ENCODE peak calls at places on chromosomes 6 and 20, in seven cellular contexts. One of them, this sample, is unnamed. For H3K36me3 and H3K4me1, the result is how much of the 10 kb centered on the place peaks cover.

GRCh38 chr20:51811040-51811351 is 8.7 kb upstream of the SALL4 start:
- DNase-seq in CD8-positive, alpha-beta memory T cell: no peak
- DNase-seq in fibroblast of lung: no peak
- DNase-seq in hepatocyte: peak
- DNase-seq in H1: no peak
- DNase-seq in CD8-positive, alpha-beta T cell: no peak
- DNase-seq in NT2/D1: no peak
- DNase-seq in this sample: no peak

GRCh38 chr6:47729019-47729418 is 30.6 kb downstream of the ADGRF4 start:
- DNase-seq in H1: no peak
- DNase-seq in NT2/D1: no peak
- DNase-seq in fibroblast of lung: peak
- DNase-seq in CD8-positive, alpha-beta T cell: no peak
- DNase-seq in hepatocyte: no peak
- DNase-seq in CD8-positive, alpha-beta memory T cell: no peak
- DNase-seq in this sample: no peak

GRCh38 chr6:16334671-16335070 is 96.3 kb downstream of the GMPR start:
- DNase-seq in NT2/D1: no peak
- DNase-seq in hepatocyte: peak
- DNase-seq in fibroblast of lung: peak
- DNase-seq in CD8-positive, alpha-beta T cell: no peak
- DNase-seq in CD8-positive, alpha-beta memory T cell: no peak
- DNase-seq in H1: no peak
- DNase-seq in this sample: no peak

GRCh38 chr20:63254237-63254535 is at the start of gene NKAIN4:
- DNase-seq in hepatocyte: no peak
- DNase-seq in H1: no peak
- DNase-seq in CD8-positive, alpha-beta T cell: no peak
- DNase-seq in NT2/D1: no peak
- DNase-seq in CD8-positive, alpha-beta memory T cell: no peak
- DNase-seq in fibroblast of lung: no peak
- DNase-seq in this sample: no peak

GRCh38 chr6:52361347-52361944 is 505 bp upstream of the PAQR8 start:
- DNase-seq in CD8-positive, alpha-beta memory T cell: peak
- DNase-seq in H1: no peak
- DNase-seq in fibroblast of lung: peak
- DNase-seq in NT2/D1: no peak
- DNase-seq in CD8-positive, alpha-beta T cell: peak
- DNase-seq in hepatocyte: peak
- DNase-seq in this sample: no peak

GRCh38 chr20:36792422-36792821 is 18.9 kb upstream of the DSN1 start:
- DNase-seq in CD8-positive, alpha-beta memory T cell: no peak
- DNase-seq in H1: no peak
- DNase-seq in fibroblast of lung: peak
- DNase-seq in NT2/D1: peak
- DNase-seq in CD8-positive, alpha-beta T cell: no peak
- DNase-seq in hepatocyte: peak
- DNase-seq in this sample: peak

GRCh38 chr6:157518399-157519250 is 137.6 kb downstream of the ZDHHC14 start:
- DNase-seq in H1: no peak
- DNase-seq in CD8-positive, alpha-beta T cell: no peak
- DNase-seq in hepatocyte: no peak
- DNase-seq in CD8-positive, alpha-beta memory T cell: no peak
- DNase-seq in NT2/D1: no peak
- DNase-seq in fibroblast of lung: no peak
- DNase-seq in this sample: no peak

GRCh38 chr6:89138173-89138572 is 7.7 kb upstream of the PM20D2 start:
- DNase-seq in CD8-positive, alpha-beta memory T cell: no peak
- DNase-seq in hepatocyte: no peak
- DNase-seq in fibroblast of lung: no peak
- DNase-seq in CD8-positive, alpha-beta T cell: no peak
- DNase-seq in H1: no peak
- DNase-seq in NT2/D1: no peak
- DNase-seq in this sample: no peak

GRCh38 chr6:163718537-163718936 is 304.0 kb downstream of the QKI start:
- DNase-seq in fibroblast of lung: no peak
- DNase-seq in CD8-positive, alpha-beta T cell: no peak
- DNase-seq in NT2/D1: no peak
- DNase-seq in H1: no peak
- DNase-seq in hepatocyte: no peak
- DNase-seq in CD8-positive, alpha-beta memory T cell: no peak
- DNase-seq in this sample: no peak

GRCh38 chr6:109295109-109295765 is 87.0 kb downstream of the CD164 start:
- DNase-seq in CD8-positive, alpha-beta memory T cell: no peak
- DNase-seq in CD8-positive, alpha-beta T cell: no peak
- DNase-seq in NT2/D1: no peak
- DNase-seq in fibroblast of lung: no peak
- DNase-seq in H1: no peak
- DNase-seq in hepatocyte: no peak
- DNase-seq in this sample: no peak

GRCh38 chr20:362271-363254 is 15.7 kb downstream of the NRSN2 start:
- DNase-seq in H1: no peak
- DNase-seq in hepatocyte: peak
- DNase-seq in CD8-positive, alpha-beta T cell: no peak
- DNase-seq in NT2/D1: no peak
- DNase-seq in fibroblast of lung: peak
- DNase-seq in CD8-positive, alpha-beta memory T cell: peak
- DNase-seq in this sample: no peak

GRCh38 chr20:13819885-13820645 is 35.2 kb downstream of the NDUFAF5 start:
- DNase-seq in hepatocyte: peak
- DNase-seq in NT2/D1: peak
- DNase-seq in fibroblast of lung: peak
- DNase-seq in CD8-positive, alpha-beta T cell: no peak
- DNase-seq in H1: no peak
- DNase-seq in CD8-positive, alpha-beta memory T cell: no peak
- DNase-seq in this sample: peak

GRCh38 chr6:168089186-168090063 is 10.4 kb upstream of the FRMD1 start:
- DNase-seq in fibroblast of lung: no peak
- DNase-seq in H1: no peak
- DNase-seq in CD8-positive, alpha-beta memory T cell: peak
- DNase-seq in CD8-positive, alpha-beta T cell: no peak
- DNase-seq in NT2/D1: no peak
- DNase-seq in hepatocyte: no peak
- DNase-seq in this sample: no peak

GRCh38 chr20:48012401-48012974 is 227.2 kb upstream of the SULF2 start:
- DNase-seq in H1: no peak
- DNase-seq in CD8-positive, alpha-beta T cell: no peak
- DNase-seq in NT2/D1: no peak
- DNase-seq in CD8-positive, alpha-beta memory T cell: no peak
- DNase-seq in fibroblast of lung: peak
- DNase-seq in hepatocyte: peak
- DNase-seq in this sample: no peak

GRCh38 chr20:45370571-45371204 is 7.4 kb downstream of the TP53TG5 start:
- DNase-seq in CD8-positive, alpha-beta T cell: no peak
- DNase-seq in fibroblast of lung: no peak
- DNase-seq in CD8-positive, alpha-beta memory T cell: no peak
- DNase-seq in H1: no peak
- DNase-seq in NT2/D1: no peak
- DNase-seq in hepatocyte: no peak
- DNase-seq in this sample: no peak

GRCh38 chr20:24780648-24781047 is 168.4 kb upstream of the CST7 start:
- DNase-seq in NT2/D1: no peak
- DNase-seq in hepatocyte: no peak
- DNase-seq in CD8-positive, alpha-beta T cell: no peak
- DNase-seq in H1: no peak
- DNase-seq in fibroblast of lung: no peak
- DNase-seq in CD8-positive, alpha-beta memory T cell: no peak
- DNase-seq in this sample: no peak

GRCh38 chr6:6918216-6918983 is 189.4 kb upstream of the RREB1 start:
- DNase-seq in CD8-positive, alpha-beta T cell: no peak
- DNase-seq in CD8-positive, alpha-beta memory T cell: no peak
- DNase-seq in H1: no peak
- DNase-seq in hepatocyte: no peak
- DNase-seq in fibroblast of lung: peak
- DNase-seq in NT2/D1: no peak
- DNase-seq in this sample: no peak

GRCh38 chr6:36929607-36930006 is 24.9 kb upstream of the PI16 start:
- DNase-seq in CD8-positive, alpha-beta memory T cell: no peak
- DNase-seq in CD8-positive, alpha-beta T cell: no peak
- DNase-seq in H1: no peak
- DNase-seq in NT2/D1: no peak
- DNase-seq in fibroblast of lung: peak
- DNase-seq in hepatocyte: no peak
- DNase-seq in this sample: peak

GRCh38 chr6:138844203-138844602 is 48.3 kb downstream of the ECT2L start:
- DNase-seq in H1: no peak
- DNase-seq in CD8-positive, alpha-beta memory T cell: no peak
- DNase-seq in CD8-positive, alpha-beta T cell: no peak
- DNase-seq in hepatocyte: peak
- DNase-seq in fibroblast of lung: peak
- DNase-seq in NT2/D1: no peak
- DNase-seq in this sample: peak

GRCh38 chr20:25352746-25353145 is 37.9 kb downstream of the ABHD12 start:
- DNase-seq in hepatocyte: no peak
- DNase-seq in fibroblast of lung: no peak
- DNase-seq in CD8-positive, alpha-beta T cell: no peak
- DNase-seq in H1: no peak
- DNase-seq in CD8-positive, alpha-beta memory T cell: no peak
- DNase-seq in NT2/D1: no peak
- DNase-seq in this sample: no peak

GRCh38 chr6:34414999-34415858 is 10.6 kb downstream of the RPS10 start:
- DNase-seq in NT2/D1: no peak
- DNase-seq in CD8-positive, alpha-beta T cell: peak
- DNase-seq in fibroblast of lung: peak
- DNase-seq in CD8-positive, alpha-beta memory T cell: no peak
- DNase-seq in H1: no peak
- DNase-seq in hepatocyte: peak
- DNase-seq in this sample: peak
- H3K36me3 ChIP-seq in NT2/D1: under half
- H3K36me3 ChIP-seq in CD8-positive, alpha-beta T cell: under half
- H3K36me3 ChIP-seq in fibroblast of lung: under half
- H3K36me3 ChIP-seq in CD8-positive, alpha-beta memory T cell: under half
- H3K36me3 ChIP-seq in H1: under half
- H3K36me3 ChIP-seq in hepatocyte: under half
- H3K36me3 ChIP-seq in this sample: half or more

GRCh38 chr20:53942973-53943372 is 127.4 kb downstream of the BCAS1 start:
- DNase-seq in CD8-positive, alpha-beta memory T cell: no peak
- DNase-seq in CD8-positive, alpha-beta T cell: no peak
- DNase-seq in fibroblast of lung: no peak
- DNase-seq in H1: peak
- DNase-seq in NT2/D1: no peak
- DNase-seq in hepatocyte: no peak
- DNase-seq in this sample: no peak
- H3K4me1 ChIP-seq in CD8-positive, alpha-beta memory T cell: under half
- H3K4me1 ChIP-seq in CD8-positive, alpha-beta T cell: under half
- H3K4me1 ChIP-seq in fibroblast of lung: under half
- H3K4me1 ChIP-seq in H1: under half
- H3K4me1 ChIP-seq in NT2/D1: under half
- H3K4me1 ChIP-seq in hepatocyte: under half
- H3K4me1 ChIP-seq in this sample: under half

DNA sequence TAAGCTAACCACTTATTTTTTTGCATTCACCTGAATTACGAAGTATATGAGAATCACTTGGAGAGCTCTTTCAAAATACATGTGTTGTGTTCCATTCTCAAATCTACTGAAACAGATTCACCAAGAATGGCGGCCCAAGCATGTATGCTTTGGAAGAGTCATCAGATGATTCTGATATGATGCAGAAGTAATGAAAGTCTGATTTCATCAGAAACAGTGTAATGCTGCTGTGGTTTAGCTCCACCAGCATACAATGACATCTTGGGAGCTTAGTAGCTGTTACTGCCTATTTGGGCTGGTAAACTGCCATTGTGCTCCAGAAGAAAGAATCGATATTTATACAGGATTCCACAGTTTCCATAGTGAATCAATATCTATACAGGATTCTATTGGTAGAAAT is 52.9 kb downstream of the UBR2 start:
- DNase-seq in hepatocyte: no peak
- DNase-seq in H1: no peak
- DNase-seq in NT2/D1: no peak
- DNase-seq in CD8-positive, alpha-beta T cell: no peak
- DNase-seq in CD8-positive, alpha-beta memory T cell: no peak
- DNase-seq in fibroblast of lung: peak
- DNase-seq in this sample: no peak
- H3K36me3 ChIP-seq in hepatocyte: under half
- H3K36me3 ChIP-seq in H1: under half
- H3K36me3 ChIP-seq in NT2/D1: under half
- H3K36me3 ChIP-seq in CD8-positive, alpha-beta T cell: under half
- H3K36me3 ChIP-seq in CD8-positive, alpha-beta memory T cell: under half
- H3K36me3 ChIP-seq in fibroblast of lung: under half
- H3K36me3 ChIP-seq in this sample: under half

DNA sequence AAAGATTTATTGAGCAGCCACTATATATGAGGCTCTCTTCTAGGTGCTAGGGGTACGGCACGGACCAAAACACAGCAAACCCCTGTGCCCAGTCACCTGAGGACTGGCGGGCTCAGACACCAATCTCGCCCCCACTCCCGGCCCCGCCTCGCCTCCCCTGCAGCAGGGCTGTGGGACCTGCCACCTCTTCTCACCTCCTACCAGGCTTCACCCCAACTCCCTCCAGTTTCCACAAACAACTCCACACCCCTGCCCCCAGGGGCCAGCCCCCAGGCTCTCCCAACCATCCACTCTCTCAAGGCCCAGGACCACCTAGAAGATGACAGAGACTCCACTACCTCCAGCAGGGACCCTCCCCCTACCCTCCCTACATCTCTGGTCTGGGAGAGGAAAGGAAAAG is 6.5 kb downstream of the TFEB start:
- DNase-seq in fibroblast of lung: no peak
- DNase-seq in NT2/D1: no peak
- DNase-seq in CD8-positive, alpha-beta T cell: no peak
- DNase-seq in hepatocyte: no peak
- DNase-seq in H1: no peak
- DNase-seq in CD8-positive, alpha-beta memory T cell: no peak
- DNase-seq in this sample: no peak
- H3K4me1 ChIP-seq in fibroblast of lung: under half
- H3K4me1 ChIP-seq in NT2/D1: under half
- H3K4me1 ChIP-seq in CD8-positive, alpha-beta T cell: half or more
- H3K4me1 ChIP-seq in hepatocyte: half or more
- H3K4me1 ChIP-seq in H1: under half
- H3K4me1 ChIP-seq in CD8-positive, alpha-beta memory T cell: under half
- H3K4me1 ChIP-seq in this sample: under half

GRCh38 chr20:5550738-5551529 is 199.3 kb upstream of the SHLD1 start:
- DNase-seq in hepatocyte: no peak
- DNase-seq in CD8-positive, alpha-beta T cell: no peak
- DNase-seq in H1: no peak
- DNase-seq in NT2/D1: no peak
- DNase-seq in fibroblast of lung: no peak
- DNase-seq in CD8-positive, alpha-beta memory T cell: no peak
- DNase-seq in this sample: no peak
- H3K36me3 ChIP-seq in hepatocyte: under half
- H3K36me3 ChIP-seq in CD8-positive, alpha-beta T cell: under half
- H3K36me3 ChIP-seq in H1: under half
- H3K36me3 ChIP-seq in NT2/D1: under half
- H3K36me3 ChIP-seq in fibroblast of lung: under half
- H3K36me3 ChIP-seq in CD8-positive, alpha-beta memory T cell: under half
- H3K36me3 ChIP-seq in this sample: under half

GRCh38 chr20:5688431-5688972 is 61.7 kb upstream of the SHLD1 start:
- DNase-seq in CD8-positive, alpha-beta memory T cell: no peak
- DNase-seq in H1: no peak
- DNase-seq in NT2/D1: no peak
- DNase-seq in fibroblast of lung: no peak
- DNase-seq in hepatocyte: no peak
- DNase-seq in CD8-positive, alpha-beta T cell: no peak
- DNase-seq in this sample: no peak
- H3K4me1 ChIP-seq in CD8-positive, alpha-beta memory T cell: under half
- H3K4me1 ChIP-seq in H1: under half
- H3K4me1 ChIP-seq in NT2/D1: under half
- H3K4me1 ChIP-seq in fibroblast of lung: under half
- H3K4me1 ChIP-seq in hepatocyte: under half
- H3K4me1 ChIP-seq in CD8-positive, alpha-beta T cell: under half
- H3K4me1 ChIP-seq in this sample: under half

This sample was measured in HAP-1.